ENCODE peak calls at places on chromosome 1, in nine cellular contexts. G is stomach; T is body of pancreas; W is A549; I is RWPE1; H is CD4-positive, alpha-beta T cell; R is IMR-90; B is aorta; A is CD8-positive, alpha-beta memory T cell. Y is an unnamed sample.

GRCh38 chr1:116151739-116152576 is 40.8 kb downstream of the MAB21L3 start:
- DNase-seq in G (peak; percentile 82), T (peak; percentile 82), W (peak; percentile 77), I (peak; percentile 83), H (peak; percentile 58), R (peak; percentile 51), B (peak; percentile 85), A (peak; percentile 76), Y (peak; percentile 78)

GRCh38 chr1:117169871-117170596 is 40.7 kb downstream of the VTCN1 start:
- DNase-seq in G (no peak), T (no peak), W (no peak), I (no peak), H (no peak), R (no peak), B (no peak), A (no peak), Y (no peak)

GRCh38 chr1:221718391-221719277 is 23.3 kb downstream of the DUSP10 start:
- DNase-seq in G (no peak), T (no peak), W (peak; percentile 23), I (no peak), H (no peak), R (peak; percentile 94), B (no peak), A (no peak), Y (no peak)

GRCh38 chr1:54716299-54717047 is 812 bp downstream of the TTC4 start:
- DNase-seq in G (no peak), T (no peak), W (no peak), I (peak; percentile 50), H (no peak), R (peak; percentile 81), B (no peak), A (no peak), Y (no peak)

GRCh38 chr1:62222321-62222720 is 27.7 kb downstream of the L1TD1 start:
- DNase-seq in G (no peak), T (no peak), W (no peak), I (no peak), H (no peak), R (no peak), B (no peak), A (no peak), Y (no peak)

GRCh38 chr1:153776352-153776751 is 1.1 kb downstream of the SLC27A3 start:
- DNase-seq in G (no peak), T (no peak), W (no peak), I (no peak), H (no peak), R (no peak), B (no peak), A (no peak), Y (no peak)

GRCh38 chr1:182629674-182630073 is 25.5 kb upstream of the RGS16 start:
- DNase-seq in G (no peak), T (no peak), W (no peak), I (no peak), H (peak; percentile 11), R (no peak), B (no peak), A (peak; percentile 39), Y (no peak)

GRCh38 chr1:37850352-37850955 is 8.9 kb downstream of the MTF1 start:
- DNase-seq in G (no peak), T (no peak), W (no peak), I (peak; percentile 25), H (no peak), R (peak; percentile 19), B (no peak), A (no peak), Y (no peak)

GRCh38 chr1:9917901-9918300 is 7.8 kb upstream of the CTNNBIP1 start:
- DNase-seq in G (no peak), T (no peak), W (no peak), I (no peak), H (no peak), R (no peak), B (no peak), A (no peak), Y (no peak)

GRCh38 chr1:22117851-22118250 is 25.0 kb downstream of the WNT4 start:
- DNase-seq in G (peak; percentile 49), T (no peak), W (no peak), I (no peak), H (no peak), R (no peak), B (no peak), A (no peak), Y (no peak)

GRCh38 chr1:22114083-22115012 is 28.5 kb downstream of the WNT4 start:
- DNase-seq in G (no peak), T (no peak), W (no peak), I (no peak), H (no peak), R (peak; percentile 76), B (peak; percentile 69), A (no peak), Y (peak; percentile 45)

GRCh38 chr1:22117238-22117637 is 25.7 kb downstream of the WNT4 start:
- DNase-seq in G (no peak), T (no peak), W (no peak), I (no peak), H (no peak), R (no peak), B (no peak), A (no peak), Y (no peak)

GRCh38 chr1:22112505-22112904 is 30.4 kb downstream of the WNT4 start:
- DNase-seq in G (no peak), T (no peak), W (no peak), I (no peak), H (no peak), R (peak; percentile 31), B (no peak), A (no peak), Y (no peak)

GRCh38 chr1:22115281-22115680 is 27.6 kb downstream of the WNT4 start:
- DNase-seq in G (no peak), T (no peak), W (no peak), I (no peak), H (no peak), R (no peak), B (no peak), A (no peak), Y (no peak)
- H3K27ac ChIP-seq in G (peak overlapping the region; percentile 45), T (no peak overlapping the region), W (no peak overlapping the region), I (peak overlapping the region; percentile 36), H (no peak overlapping the region), R (no peak overlapping the region), B (no peak overlapping the region), A (no peak overlapping the region), Y (no peak overlapping the region)

GRCh38 chr1:212010004-212010403 is 25.4 kb downstream of the INTS7 start:
- DNase-seq in G (no peak), T (no peak), W (no peak), I (no peak), H (no peak), R (peak; percentile 58), B (no peak), A (no peak), Y (no peak)

GRCh38 chr1:212002536-212002935 is 32.8 kb downstream of the INTS7 start:
- DNase-seq in G (no peak), T (no peak), W (no peak), I (no peak), H (no peak), R (no peak), B (no peak), A (no peak), Y (no peak)

GRCh38 chr1:212007896-212008295 is 27.5 kb downstream of the INTS7 start:
- DNase-seq in G (no peak), T (no peak), W (no peak), I (no peak), H (no peak), R (no peak), B (no peak), A (no peak), Y (no peak)

GRCh38 chr1:212004888-212005287 is 30.5 kb downstream of the INTS7 start:
- DNase-seq in G (no peak), T (no peak), W (no peak), I (no peak), H (no peak), R (no peak), B (no peak), A (no peak), Y (no peak)

DNA sequence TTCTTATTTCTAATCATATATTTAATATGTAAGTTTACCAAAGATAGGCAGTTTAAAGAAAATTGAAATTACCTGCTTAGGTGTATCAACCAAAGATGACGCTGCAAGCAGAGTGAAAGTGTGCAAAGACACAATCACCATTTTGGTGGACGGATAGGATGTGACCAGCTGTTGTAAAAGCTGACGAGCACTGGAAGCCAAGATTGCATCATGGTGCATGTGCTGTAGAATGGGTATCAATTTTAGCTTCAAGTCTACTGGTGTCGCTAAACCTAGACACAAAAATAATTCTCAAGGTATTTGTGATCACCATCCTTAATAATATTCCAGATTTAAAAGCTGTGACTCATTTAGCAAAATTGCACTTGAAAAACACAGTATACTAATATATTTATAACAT is 28.2 kb downstream of the INTS7 start:
- DNase-seq in G (no peak), T (no peak), W (no peak), I (no peak), H (no peak), R (no peak), B (no peak), A (no peak), Y (no peak)
- H3K27ac ChIP-seq in G (no peak overlapping the region), T (no peak overlapping the region), W (no peak overlapping the region), I (no peak overlapping the region), H (no peak overlapping the region), R (no peak overlapping the region), B (no peak overlapping the region), A (no peak overlapping the region), Y (no peak overlapping the region)

DNA sequence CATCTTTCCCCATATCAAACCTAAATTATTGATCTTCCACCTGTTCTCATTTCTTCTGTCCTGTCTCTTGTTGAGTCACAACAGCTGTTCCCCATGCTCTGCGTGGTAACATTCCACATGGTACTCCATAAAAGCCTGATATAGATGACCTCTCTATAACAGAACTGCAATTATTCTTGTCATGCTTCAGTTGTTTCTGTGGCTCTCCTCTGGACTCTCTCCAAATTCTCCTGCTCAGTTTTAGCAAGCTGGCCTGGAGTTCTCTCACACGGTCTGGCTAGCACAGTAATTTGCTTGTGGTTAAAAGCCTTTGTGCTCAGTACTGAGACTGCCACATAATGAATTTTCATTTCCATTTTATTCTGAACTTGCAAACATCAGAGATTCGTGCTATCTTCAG is 10.6 kb upstream of the LRRC39 start:
- DNase-seq in G (no peak), T (peak; percentile 19), W (no peak), I (no peak), H (no peak), R (peak; percentile 73), B (no peak), A (no peak), Y (no peak)
- H3K27ac ChIP-seq in G (no peak overlapping the region), T (peak overlapping the region; percentile 24), W (no peak overlapping the region), I (no peak overlapping the region), H (no peak overlapping the region), R (no peak overlapping the region), B (no peak overlapping the region), A (no peak overlapping the region), Y (peak overlapping the region; percentile 50)

DNA sequence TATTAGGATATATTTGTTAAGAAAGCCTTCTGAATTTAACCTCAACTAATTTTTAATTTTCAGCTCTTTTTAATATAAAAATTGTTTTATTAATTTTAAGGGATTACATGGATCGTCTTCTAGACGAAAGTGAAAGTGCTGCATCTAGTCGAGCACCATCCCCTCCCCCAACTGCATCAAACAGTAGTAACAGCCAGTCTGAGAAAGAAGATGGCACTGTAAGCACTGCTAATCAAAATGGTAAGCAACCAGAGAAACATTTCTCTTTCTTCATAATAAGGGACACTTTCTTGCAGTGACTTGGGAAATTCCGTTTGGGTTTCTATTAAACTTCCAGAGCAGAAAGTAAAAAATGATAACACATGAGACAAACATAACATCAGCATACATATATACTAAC is 56.9 kb downstream of the MIER1 start:
- DNase-seq in G (no peak), T (no peak), W (no peak), I (no peak), H (peak; percentile 25), R (peak; percentile 18), B (no peak), A (peak; percentile 38), Y (peak; percentile 28)
- H3K27ac ChIP-seq in G (peak overlapping the region; percentile 72), T (no peak overlapping the region), W (no peak overlapping the region), I (no peak overlapping the region), H (peak overlapping the region; percentile 5), R (no peak overlapping the region), B (no peak overlapping the region), A (no peak overlapping the region), Y (peak overlapping the region; percentile 78)

GRCh38 chr1:186754542-186755150 is 74.1 kb upstream of the PLA2G4A start:
- DNase-seq in G (no peak), T (no peak), W (no peak), I (no peak), H (no peak), R (no peak), B (no peak), A (no peak), Y (no peak)
- H3K27ac ChIP-seq in G (no peak overlapping the region), T (no peak overlapping the region), W (peak overlapping the region; percentile 30), I (no peak overlapping the region), H (no peak overlapping the region), R (no peak overlapping the region), B (no peak overlapping the region), A (no peak overlapping the region), Y (no peak overlapping the region)

Y was measured in right lobe of liver.